ENCODE peak calls at places on chromosomes 3 and 15, in six cellular contexts. L is bronchial epithelial cell; E is pancreas; V is neural progenitor cell; W is CD8-positive, alpha-beta T cell; H is heart right ventricle. O is an unnamed sample. For H3K36me3 and H3K27me3, the result is how much of the 10 kb centered on the place peaks cover.

GRCh38 chr3:108486272-108486787 is 24.1 kb downstream of the MYH15 start:
- DNase-seq in H (no peak), W (no peak), L (no peak), V (no peak), E (no peak), O (no peak)

GRCh38 chr3:169668081-169668956 is 4.8 kb upstream of the MECOM start:
- DNase-seq in E (peak), H (peak), W (no peak), L (peak), V (peak), O (peak)

GRCh38 chr3:50373146-50373864 is 14.0 kb upstream of the TMEM115 start:
- DNase-seq in H (no peak), W (no peak), V (peak), L (no peak), E (no peak), O (peak)

GRCh38 chr3:135965129-135965505 is 411 bp upstream of the PPP2R3A start:
- DNase-seq in W (no peak), H (no peak), L (peak), V (no peak), E (no peak), O (no peak)

GRCh38 chr3:9946112-9947024 is 5.8 kb downstream of the PRRT3 start:
- DNase-seq in V (peak), E (peak), H (peak), W (peak), L (peak), O (peak)

GRCh38 chr15:61119556-61119955 is 109.5 kb downstream of the RORA start:
- DNase-seq in E (no peak), L (no peak), W (no peak), H (no peak), V (no peak), O (no peak)

GRCh38 chr15:45458746-45459403 is 63.7 kb downstream of the SLC30A4 start:
- DNase-seq in V (peak), W (peak), L (peak), H (peak), E (no peak), O (peak)

GRCh38 chr15:37219211-37219701 is 118.9 kb upstream of the MEIS2 start:
- DNase-seq in E (no peak), L (no peak), H (no peak), W (no peak), V (no peak), O (no peak)

GRCh38 chr3:197427013-197427412 is 128.6 kb upstream of the DLG1 start:
- DNase-seq in E (no peak), H (no peak), W (no peak), L (no peak), V (no peak), O (no peak)

GRCh38 chr3:21750291-21750690 is 719 bp downstream of the ZNF385D start:
- DNase-seq in H (no peak), L (peak), V (no peak), W (no peak), E (no peak), O (no peak)

GRCh38 chr3:155462672-155463071 is 169.2 kb upstream of the STRIT1 start:
- DNase-seq in W (no peak), V (no peak), L (no peak), H (no peak), E (no peak), O (peak)

GRCh38 chr15:78638658-78639314 is 2.2 kb downstream of the CHRNB4 start:
- DNase-seq in L (peak), E (no peak), V (peak), W (no peak), H (peak), O (peak)

GRCh38 chr15:78640527-78640839 is 527 bp downstream of the CHRNB4 start:
- DNase-seq in E (peak), W (no peak), H (no peak), V (no peak), L (no peak), O (no peak)

GRCh38 chr15:78641876-78642275 is 866 bp upstream of the CHRNB4 start:
- DNase-seq in V (no peak), L (no peak), H (no peak), W (no peak), E (no peak), O (peak)

GRCh38 chr15:78642341-78642740 is 1.3 kb upstream of the CHRNB4 start:
- DNase-seq in W (no peak), L (no peak), H (peak), E (no peak), V (no peak), O (no peak)

GRCh38 chr15:78640840-78641733 is at the start of gene CHRNB4:
- DNase-seq in E (no peak), W (no peak), L (peak), H (no peak), V (peak), O (peak)
- H3K4me3 ChIP-seq in E (peak), W (peak), L (peak), H (peak), V (peak), O (peak)

DNA sequence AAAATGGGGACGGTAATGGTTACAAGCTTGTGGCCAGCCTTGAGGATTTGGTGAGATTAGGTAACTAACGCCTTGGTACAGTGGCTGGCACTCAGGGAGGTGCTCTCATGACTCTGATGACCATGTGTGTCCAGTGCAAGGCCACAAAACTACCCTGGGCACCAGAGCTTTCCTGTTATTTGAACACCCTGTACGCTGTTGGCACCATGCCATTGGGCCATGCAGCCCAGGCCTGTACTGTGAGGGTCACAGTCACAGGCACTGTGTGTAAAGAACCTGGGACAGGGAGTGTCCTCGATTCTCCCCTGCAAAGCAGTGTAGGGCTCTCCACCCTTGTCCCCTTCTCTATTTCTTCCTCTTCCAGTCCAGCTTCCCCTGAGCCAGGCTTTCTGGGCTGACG is 6.3 kb downstream of the TMEM43 start:
- DNase-seq in H (no peak), L (no peak), V (no peak), W (no peak), E (no peak), O (no peak)
- H3K36me3 ChIP-seq in H (half or more), L (half or more), V (under half), W (half or more), E (under half), O (under half)

GRCh38 chr15:68699124-68699880 is 120.5 kb downstream of the CORO2B start:
- DNase-seq in L (no peak), H (no peak), W (no peak), E (no peak), V (peak), O (peak)

GRCh38 chr15:68697711-68698690 is 119.2 kb downstream of the CORO2B start:
- DNase-seq in H (no peak), V (no peak), L (no peak), E (no peak), W (no peak), O (no peak)

GRCh38 chr15:68698708-68699107 is 119.9 kb downstream of the CORO2B start:
- DNase-seq in V (no peak), H (no peak), L (no peak), E (no peak), W (no peak), O (no peak)

GRCh38 chr15:68695061-68695595 is 116.3 kb downstream of the CORO2B start:
- DNase-seq in L (no peak), V (peak), W (no peak), H (no peak), E (no peak), O (no peak)

DNA sequence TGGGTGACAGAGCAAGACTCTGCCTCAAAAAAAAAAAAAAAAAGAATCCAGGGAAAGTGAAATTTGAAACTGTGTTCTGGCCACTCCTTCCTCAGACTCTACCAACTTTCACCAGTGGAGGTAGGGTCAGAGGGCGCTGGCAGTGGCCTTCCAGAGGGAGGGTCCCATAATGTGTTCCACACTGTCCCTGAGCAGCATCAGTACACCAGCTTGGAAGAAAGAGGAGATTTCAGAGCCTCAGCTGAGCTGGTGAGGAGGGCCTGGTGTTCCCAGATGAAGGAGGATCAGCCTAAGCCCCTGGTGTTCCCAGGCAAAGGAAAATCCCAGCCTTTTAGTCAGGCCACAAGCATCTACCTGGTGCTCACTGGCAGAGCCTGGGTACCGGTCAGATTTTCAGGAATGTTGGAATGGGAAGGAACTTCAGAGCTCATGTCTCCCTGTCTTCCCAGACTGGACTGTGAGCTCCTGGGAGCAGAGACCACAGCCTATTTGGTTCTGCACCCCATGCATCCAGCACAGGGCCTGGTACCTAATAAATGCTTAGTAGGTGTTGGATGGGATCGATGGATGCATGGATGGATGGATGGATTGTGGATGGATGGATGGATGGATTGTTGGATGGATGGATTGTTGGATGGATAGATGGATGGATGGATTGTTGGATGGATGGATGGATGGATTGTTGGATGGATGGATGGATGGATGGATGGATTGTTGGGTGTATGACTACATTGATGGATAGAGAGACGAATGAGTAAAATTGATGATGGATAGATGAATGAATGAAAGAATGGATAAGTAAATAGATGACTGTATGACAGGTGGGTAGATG is 118.0 kb downstream of the CORO2B start:
- DNase-seq in E (no peak), W (no peak), H (no peak), L (no peak), V (no peak), O (no peak)
- H3K27me3 ChIP-seq in E (under half), W (under half), H (under half), L (under half), V (under half), O (under half)

GRCh38 chr3:66496731-66497130 is 4.1 kb downstream of the LRIG1 start:
- DNase-seq in E (no peak), W (no peak), L (no peak), V (no peak), H (no peak), O (no peak)
- H3K4me3 ChIP-seq in E (peak), W (no peak), L (no peak), V (peak), H (no peak), O (no peak)

DNA sequence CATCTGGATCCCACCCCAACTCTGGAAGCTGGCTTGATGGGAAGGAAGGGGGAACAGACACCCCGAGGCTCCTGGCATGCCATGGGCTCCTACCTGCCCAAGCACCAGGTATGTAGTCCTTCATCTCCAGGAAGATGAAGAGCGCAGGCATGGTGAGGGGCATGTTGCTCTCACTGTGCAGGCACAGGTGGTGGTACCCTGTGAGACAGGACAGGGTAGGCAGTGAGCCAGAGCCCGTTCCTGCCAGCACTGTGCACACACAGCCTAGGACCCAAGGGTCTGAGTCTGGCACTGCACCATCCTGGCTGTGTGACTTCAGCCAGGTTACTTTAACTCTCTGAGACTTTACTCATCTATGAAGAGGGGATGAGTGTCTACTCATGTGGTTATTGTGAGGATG is 9.4 kb upstream of the ANKRD63 start:
- DNase-seq in V (no peak), L (no peak), W (no peak), H (no peak), E (peak), O (no peak)
- H3K36me3 ChIP-seq in V (under half), L (under half), W (under half), H (under half), E (under half), O (under half)